ENCODE peak calls at places on chromosomes 1 and 21, in six cellular contexts. B, Q, K, I, E and O are unnamed samples.
A peak's percentile ranks its signal among the peaks of the same experiment; 100 is the strongest.

GRCh38 chr1:203461717-203462116 is 13.9 kb upstream of the PRELP start:
- DNase-seq in B (no peak), I (no peak), K (no peak), Q (no peak), E (no peak), O (no peak)

GRCh38 chr1:20725189-20726106 is 7.1 kb downstream of the SH2D5 start:
- DNase-seq in I (no peak), E (no peak), B (peak; percentile 82), K (no peak), Q (no peak), O (no peak)

GRCh38 chr1:235831148-235831547 is 35.6 kb downstream of the LYST start:
- DNase-seq in I (no peak), E (no peak), B (no peak), K (no peak), Q (peak; percentile 34), O (no peak)

GRCh38 chr1:3093928-3094626 is 25.1 kb downstream of the PRDM16 start:
- DNase-seq in Q (no peak), I (no peak), B (no peak), K (no peak), E (no peak), O (no peak)

GRCh38 chr1:226600254-226600653 is 51.7 kb downstream of the STUM start:
- DNase-seq in K (no peak), Q (no peak), E (no peak), B (no peak), I (no peak), O (no peak)

GRCh38 chr1:12078938-12079861 is 16.1 kb downstream of the TNFRSF8 start:
- DNase-seq in Q (peak; percentile 72), B (no peak), K (peak; percentile 68), E (peak; percentile 67), I (peak; percentile 75), O (no peak)

GRCh38 chr1:110976089-110976488 is 12.4 kb upstream of the LRIF1 start:
- DNase-seq in K (no peak), E (no peak), B (no peak), Q (no peak), I (no peak), O (no peak)

GRCh38 chr21:35348686-35349085 is 299.6 kb upstream of the RUNX1 start:
- DNase-seq in Q (no peak), B (no peak), I (no peak), K (no peak), E (no peak), O (no peak)

GRCh38 chr1:50272923-50273322 is 150.3 kb downstream of the DMRTA2 start:
- DNase-seq in I (no peak), Q (no peak), K (no peak), B (no peak), E (no peak), O (no peak)

GRCh38 chr1:39082140-39082799 is 56.1 kb downstream of the NDUFS5 start:
- DNase-seq in I (peak; percentile 61), E (no peak), B (no peak), K (no peak), Q (peak; percentile 41), O (no peak)

GRCh38 chr21:42959754-42960153 is 14.6 kb upstream of the PKNOX1 start:
- DNase-seq in B (no peak), Q (no peak), E (no peak), K (no peak), I (no peak), O (no peak)

GRCh38 chr1:168135116-168135981 is 1.4 kb downstream of the GPR161 start:
- DNase-seq in K (no peak), Q (no peak), I (no peak), E (no peak), B (no peak), O (no peak)

GRCh38 chr1:167628754-167629515 is 1.1 kb upstream of the RCSD1 start:
- DNase-seq in B (peak; percentile 67), I (no peak), K (no peak), E (no peak), Q (peak; percentile 40), O (no peak)

GRCh38 chr1:89546082-89546889 is 21.7 kb downstream of the LRRC8B start:
- DNase-seq in Q (no peak), K (no peak), B (no peak), E (no peak), I (no peak), O (no peak)

GRCh38 chr1:47931395-47931794 is 65.8 kb downstream of the TRABD2B start:
- DNase-seq in K (no peak), I (no peak), B (no peak), Q (no peak), E (no peak), O (peak; percentile 69)

GRCh38 chr21:31630062-31630711 is 29.3 kb upstream of the SOD1 start:
- DNase-seq in K (no peak), B (no peak), I (no peak), E (no peak), Q (no peak), O (no peak)

GRCh38 chr1:1942753-1943656 is 23.9 kb upstream of the TMEM52 start:
- DNase-seq in I (no peak), K (no peak), B (no peak), E (no peak), Q (no peak), O (no peak)

GRCh38 chr1:32413507-32414185 is 19.4 kb upstream of the BSDC1 start:
- DNase-seq in K (peak; percentile 10), Q (peak; percentile 58), I (peak; percentile 79), E (peak; percentile 57), B (no peak), O (peak; percentile 80)

GRCh38 chr1:223443397-223443796 is 50.2 kb downstream of the CCDC185 start:
- DNase-seq in K (no peak), Q (no peak), E (no peak), B (no peak), I (no peak), O (no peak)

GRCh38 chr1:170692866-170693575 is 29.1 kb downstream of the PRRX1 start:
- DNase-seq in B (no peak), E (no peak), K (no peak), I (no peak), Q (no peak), O (no peak)

GRCh38 chr21:44706706-44707615 is 4.4 kb downstream of the TSPEAR start:
- DNase-seq in E (no peak), K (no peak), I (peak; percentile 51), Q (peak; percentile 21), B (peak; percentile 79), O (no peak)

GRCh38 chr1:3471356-3472087 is 17.1 kb downstream of the ARHGEF16 start:
- DNase-seq in Q (no peak), I (peak; percentile 87), K (peak; percentile 63), E (peak; percentile 74), B (no peak), O (no peak)

GRCh38 chr1:94819945-94820746 is at the start of gene SLC44A3:
- DNase-seq in E (peak; percentile 41), K (peak; percentile 68), Q (peak; percentile 34), I (peak; percentile 82), B (no peak), O (peak; percentile 54)

GRCh38 chr1:7343917-7344316 is 427.2 kb upstream of the VAMP3 start:
- DNase-seq in B (no peak), K (no peak), Q (no peak), E (no peak), I (no peak), O (no peak)

GRCh38 chr21:36807421-36808004 is 108.6 kb downstream of the SIM2 start:
- DNase-seq in E (no peak), Q (no peak), B (no peak), I (no peak), K (no peak), O (no peak)

GRCh38 chr1:229047161-229047840 is 223.6 kb upstream of the RAB4A start:
- DNase-seq in K (no peak), I (no peak), B (no peak), E (no peak), Q (no peak), O (no peak)

GRCh38 chr21:33370292-33370691 is 32.9 kb upstream of the IFNGR2 start:
- DNase-seq in B (peak; percentile 59), I (no peak), K (no peak), E (no peak), Q (no peak), O (no peak)

GRCh38 chr1:88228153-88228552 is 455.9 kb upstream of the PKN2 start:
- DNase-seq in B (no peak), E (no peak), Q (no peak), K (no peak), I (no peak), O (peak; percentile 4)

GRCh38 chr1:172138636-172139035 is 281.8 kb upstream of the C1orf105 start:
- DNase-seq in K (no peak), E (no peak), Q (no peak), B (no peak), I (no peak), O (no peak)

GRCh38 chr21:32366191-32366590 is 26.6 kb downstream of the URB1 start:
- DNase-seq in B (no peak), Q (no peak), K (no peak), E (no peak), I (no peak), O (no peak)

GRCh38 chr1:171142451-171143121 is 42.5 kb upstream of the FMO2 start:
- DNase-seq in Q (no peak), K (no peak), I (peak; percentile 45), E (no peak), B (no peak), O (peak; percentile 54)

GRCh38 chr1:164653705-164654104 is 94.7 kb downstream of the PBX1 start:
- DNase-seq in I (no peak), K (no peak), E (no peak), B (no peak), Q (no peak), O (no peak)

GRCh38 chr1:235041201-235041600 is 87.4 kb downstream of the TOMM20 start:
- DNase-seq in B (no peak), I (no peak), Q (no peak), K (no peak), E (no peak), O (no peak)

GRCh38 chr1:204506091-204506968 is 9.9 kb upstream of the MDM4 start:
- DNase-seq in K (peak; percentile 75), Q (no peak), B (peak; percentile 91), E (peak; percentile 81), I (peak; percentile 88), O (no peak)

GRCh38 chr1:192732787-192733186 is 76.1 kb upstream of the RGS2 start:
- DNase-seq in I (no peak), Q (no peak), B (no peak), K (no peak), E (no peak), O (no peak)